ENCODE peak calls at places on chromosomes 11 and 22, in six cellular contexts. Y is kidney tubule cell; R is GM04504; K is activated naive CD8-positive, alpha-beta T cell treated with anti-CD3 and anti-CD28 coated beads, Interleukin-2, amount 10 ng/mL, durations not matched to agents 7 days and 5 days; V is PC-9; T is AG09319. X is an unnamed sample.

GRCh38 chr11:73298233-73298632 is 9.8 kb upstream of the ARHGEF17 start:
- DNase-seq in K (no peak), Y (no peak), R (no peak), V (no peak), T (no peak), X (no peak)

GRCh38 chr11:65396769-65397745 is 10.6 kb downstream of the FRMD8 start:
- DNase-seq in Y (no peak), T (no peak), V (no peak), R (no peak), K (no peak), X (no peak)

GRCh38 chr11:104668797-104669463 is 229.3 kb downstream of the CASP12 start:
- DNase-seq in T (peak; percentile 22), R (peak; percentile 48), Y (peak; percentile 86), K (no peak), V (peak; percentile 91), X (no peak)

GRCh38 chr11:8786933-8787332 is 104.3 kb downstream of the RPL27A start:
- DNase-seq in R (no peak), Y (no peak), V (no peak), T (no peak), K (no peak), X (no peak)

GRCh38 chr11:120306519-120307242 is 18.4 kb upstream of the TLCD5 start:
- DNase-seq in V (peak; percentile 89), Y (peak; percentile 91), K (no peak), T (peak; percentile 74), R (peak; percentile 82), X (peak; percentile 58)

GRCh38 chr11:1303973-1304372 is 5.5 kb downstream of the TOLLIP start:
- DNase-seq in R (no peak), K (no peak), V (no peak), Y (no peak), T (no peak), X (no peak)

GRCh38 chr11:72522186-72522585 is 87.9 kb upstream of the CLPB start:
- DNase-seq in Y (no peak), R (no peak), T (no peak), K (no peak), V (peak; percentile 32), X (no peak)

GRCh38 chr22:35561796-35562526 is 21.3 kb downstream of the RASD2 start:
- DNase-seq in V (peak; percentile 67), K (no peak), T (no peak), R (no peak), Y (peak; percentile 77), X (peak; percentile 46)

GRCh38 chr11:70247710-70248072 is 22.8 kb upstream of the PPFIA1 start:
- DNase-seq in Y (peak; percentile 77), R (no peak), K (no peak), V (peak; percentile 62), T (no peak), X (no peak)

GRCh38 chr22:47071078-47071811 is 308.8 kb downstream of the TBC1D22A start:
- DNase-seq in R (no peak), Y (no peak), T (no peak), V (no peak), K (no peak), X (no peak)

GRCh38 chr22:36569999-36570398 is 41.0 kb upstream of the EIF3D start:
- DNase-seq in Y (no peak), T (no peak), R (peak; percentile 39), V (no peak), K (no peak), X (peak; percentile 63)

X was measured in HEK293T.